ENCODE peak calls at places on chromosomes 11 and 22, in seven cellular contexts. F is NCI-H1092 treated with DMSO at 0.1 percent for 48 hours, U is right cardiac atrium, G is type B pancreatic cell, B is GM23248, R is COR-L47, I is T-helper 2 cell. Q is an unnamed sample.

GRCh38 chr11:2089536-2090165 is 49.5 kb downstream of the IGF2 start:
- DNase-seq in F (no peak), U (no peak), G (no peak), B (peak; percentile 66), R (peak; percentile 4), I (no peak), Q (no peak)

GRCh38 chr11:1231396-1232327 is 8.8 kb downstream of the MUC5B start:
- DNase-seq in F (no peak), U (peak; percentile 62), G (no peak), B (no peak), R (peak; percentile 58), I (no peak), Q (no peak)

GRCh38 chr22:29205598-29206371 is at the start of gene EMID1:
- DNase-seq in F (no peak), U (peak; percentile 72), G (no peak), B (peak; percentile 57), R (peak; percentile 21), I (no peak), Q (no peak)

GRCh38 chr11:106447631-106448191 is 370.2 kb downstream of the AASDHPPT start:
- DNase-seq in F (no peak), U (peak; percentile 25), G (no peak), B (peak; percentile 8), R (no peak), I (no peak), Q (no peak)

GRCh38 chr11:72773291-72773690 is 20.6 kb downstream of the STARD10 start:
- DNase-seq in F (no peak), U (peak; percentile 78), G (no peak), B (peak; percentile 96), R (no peak), I (no peak), Q (peak; percentile 74)

GRCh38 chr11:27028653-27029052 is 12.0 kb upstream of the BBOX1 start:
- DNase-seq in F (no peak), U (no peak), G (no peak), B (peak; percentile 54), R (no peak), I (no peak), Q (no peak)

GRCh38 chr11:97502201-97502600 is 1112.4 kb downstream of the JRKL start:
- DNase-seq in F (no peak), U (no peak), G (no peak), B (no peak), R (no peak), I (no peak), Q (no peak)

GRCh38 chr22:42500164-42500835 is 19.3 kb downstream of the RRP7A start:
- DNase-seq in F (no peak), U (peak; percentile 96), G (peak; percentile 75), B (peak; percentile 84), R (no peak), I (peak; percentile 64), Q (peak; percentile 83)

GRCh38 chr11:80048513-80048912 is 607.7 kb upstream of the TENM4 start:
- DNase-seq in F (no peak), U (no peak), G (no peak), B (no peak), R (no peak), I (no peak), Q (no peak)

GRCh38 chr11:81989093-81989492 is 744.6 kb downstream of the FAM181B start:
- DNase-seq in F (no peak), U (no peak), G (no peak), B (peak; percentile 45), R (no peak), I (no peak), Q (no peak)

GRCh38 chr11:129620705-129621104 is 194.9 kb upstream of the TMEM45B start:
- DNase-seq in F (peak; percentile 75), U (no peak), G (no peak), B (peak; percentile 42), R (no peak), I (no peak), Q (no peak)

GRCh38 chr11:13016415-13016814 is 7.3 kb downstream of the RASSF10 start:
- DNase-seq in F (peak; percentile 59), U (no peak), G (no peak), B (no peak), R (no peak), I (no peak), Q (no peak)

GRCh38 chr22:37713761-37714160 is 16.9 kb downstream of the TRIOBP start:
- DNase-seq in F (no peak), U (no peak), G (no peak), B (no peak), R (no peak), I (no peak), Q (no peak)

GRCh38 chr11:7651140-7651551 is 22.2 kb downstream of the CYB5R2 start:
- DNase-seq in F (no peak), U (no peak), G (no peak), B (peak; percentile 47), R (no peak), I (no peak), Q (peak; percentile 45)

Q was measured in hypothalamus.